ENCODE peak calls at places on chromosomes 13 and 19, in four cellular contexts. One of them, this sample, is unnamed.

GRCh38 chr13:79079351-79079839 is 326.7 kb downstream of the RBM26 start:
- DNase-seq in HCT116: no peak
- DNase-seq in SK-N-SH: no peak
- DNase-seq in K562: no peak
- DNase-seq in this sample: no peak

GRCh38 chr19:36212895-36213294 is 1.6 kb downstream of the ZNF565 start:
- DNase-seq in K562: no peak
- DNase-seq in HCT116: no peak
- DNase-seq in SK-N-SH: no peak
- DNase-seq in this sample: no peak

GRCh38 chr19:23273022-23273593 is 22.9 kb upstream of the ZNF724 start:
- DNase-seq in K562: no peak
- DNase-seq in HCT116: no peak
- DNase-seq in SK-N-SH: peak; percentile 26
- DNase-seq in this sample: no peak

GRCh38 chr13:79593611-79594275 is 112.8 kb downstream of the NDFIP2 start:
- DNase-seq in HCT116: no peak
- DNase-seq in K562: no peak
- DNase-seq in SK-N-SH: peak; percentile 44
- DNase-seq in this sample: no peak

GRCh38 chr13:99051768-99052455 is 74.0 kb upstream of the DOCK9 start:
- DNase-seq in HCT116: no peak
- DNase-seq in K562: no peak
- DNase-seq in SK-N-SH: no peak
- DNase-seq in this sample: no peak

GRCh38 chr13:67855837-67856238 is 625.7 kb upstream of the PCDH9 start:
- DNase-seq in K562: no peak
- DNase-seq in HCT116: no peak
- DNase-seq in SK-N-SH: no peak
- DNase-seq in this sample: no peak

GRCh38 chr13:80338781-80339577 is 1.9 kb downstream of the SPRY2 start:
- DNase-seq in K562: peak; percentile 63
- DNase-seq in HCT116: no peak
- DNase-seq in SK-N-SH: peak; percentile 77
- DNase-seq in this sample: peak; percentile 23

GRCh38 chr19:3111586-3112247 is 17.6 kb downstream of the GNA11 start:
- DNase-seq in SK-N-SH: no peak
- DNase-seq in HCT116: no peak
- DNase-seq in K562: no peak
- DNase-seq in this sample: no peak

GRCh38 chr19:29524912-29525870 is 603 bp upstream of the VSTM2B start:
- DNase-seq in HCT116: no peak
- DNase-seq in SK-N-SH: no peak
- DNase-seq in K562: no peak
- DNase-seq in this sample: no peak

GRCh38 chr19:47240996-47241918 is 10.3 kb upstream of the BBC3 start:
- DNase-seq in SK-N-SH: peak; percentile 84
- DNase-seq in HCT116: peak; percentile 77
- DNase-seq in K562: peak; percentile 95
- DNase-seq in this sample: peak; percentile 68

GRCh38 chr13:59034198-59034597 is 1129.5 kb downstream of the DIAPH3 start:
- DNase-seq in HCT116: no peak
- DNase-seq in SK-N-SH: no peak
- DNase-seq in K562: no peak
- DNase-seq in this sample: no peak

GRCh38 chr19:19514215-19514633 is 1.1 kb downstream of the TSSK6 start:
- DNase-seq in HCT116: no peak
- DNase-seq in SK-N-SH: no peak
- DNase-seq in K562: no peak
- DNase-seq in this sample: no peak

GRCh38 chr13:99895999-99896695 is 75.4 kb downstream of the ZIC5 start:
- DNase-seq in K562: no peak
- DNase-seq in HCT116: no peak
- DNase-seq in SK-N-SH: peak; percentile 58
- DNase-seq in this sample: no peak

GRCh38 chr19:18008814-18009213 is 844 bp downstream of the ARRDC2 start:
- DNase-seq in HCT116: no peak
- DNase-seq in SK-N-SH: no peak
- DNase-seq in K562: no peak
- DNase-seq in this sample: no peak

GRCh38 chr13:110349239-110349638 is 42.2 kb downstream of the COL4A2 start:
- DNase-seq in K562: no peak
- DNase-seq in SK-N-SH: no peak
- DNase-seq in HCT116: no peak
- DNase-seq in this sample: no peak

GRCh38 chr13:110347088-110347487 is 40.0 kb downstream of the COL4A2 start:
- DNase-seq in K562: no peak
- DNase-seq in SK-N-SH: no peak
- DNase-seq in HCT116: no peak
- DNase-seq in this sample: no peak

GRCh38 chr13:110347535-110348308 is 40.6 kb downstream of the COL4A2 start:
- DNase-seq in K562: no peak
- DNase-seq in SK-N-SH: no peak
- DNase-seq in HCT116: peak; percentile 41
- DNase-seq in this sample: peak; percentile 7

GRCh38 chr13:110348751-110349150 is 41.7 kb downstream of the COL4A2 start:
- DNase-seq in HCT116: no peak
- DNase-seq in SK-N-SH: no peak
- DNase-seq in K562: no peak
- DNase-seq in this sample: no peak

DNA sequence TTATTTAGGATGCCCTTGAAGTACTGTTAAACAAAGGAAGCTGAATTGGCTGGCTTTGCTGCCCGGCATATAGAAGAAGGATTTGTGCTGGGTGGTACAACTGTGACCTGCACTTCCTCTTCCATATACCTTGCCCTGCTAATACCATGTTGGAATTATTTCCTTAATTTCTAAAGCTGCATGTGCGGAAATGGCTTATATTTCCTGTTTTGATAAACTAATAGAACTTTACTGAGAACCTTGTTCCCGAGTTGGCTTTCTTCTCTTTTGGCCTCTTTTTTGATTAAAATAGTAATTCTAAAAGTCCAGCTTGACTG is 41.2 kb downstream of the COL4A2 start:
- DNase-seq in SK-N-SH: no peak
- DNase-seq in K562: no peak
- DNase-seq in HCT116: no peak
- DNase-seq in this sample: no peak
- H3K4me3 ChIP-seq in SK-N-SH: no peak overlapping the region
- H3K4me3 ChIP-seq in K562: no peak overlapping the region
- H3K4me3 ChIP-seq in HCT116: no peak overlapping the region
- H3K4me3 ChIP-seq in this sample: no peak overlapping the region

GRCh38 chr13:94112731-94113130 is 366.8 kb downstream of the DCT start:
- DNase-seq in HCT116: no peak
- DNase-seq in K562: no peak
- DNase-seq in SK-N-SH: no peak
- DNase-seq in this sample: no peak
- TF ChIP-seq ELF1 in HCT116: no peak
- TF ChIP-seq ELF1 in K562: no peak
- TF ChIP-seq ELF1 in SK-N-SH: no peak
- TF ChIP-seq ELF1 in this sample: no peak

DNA sequence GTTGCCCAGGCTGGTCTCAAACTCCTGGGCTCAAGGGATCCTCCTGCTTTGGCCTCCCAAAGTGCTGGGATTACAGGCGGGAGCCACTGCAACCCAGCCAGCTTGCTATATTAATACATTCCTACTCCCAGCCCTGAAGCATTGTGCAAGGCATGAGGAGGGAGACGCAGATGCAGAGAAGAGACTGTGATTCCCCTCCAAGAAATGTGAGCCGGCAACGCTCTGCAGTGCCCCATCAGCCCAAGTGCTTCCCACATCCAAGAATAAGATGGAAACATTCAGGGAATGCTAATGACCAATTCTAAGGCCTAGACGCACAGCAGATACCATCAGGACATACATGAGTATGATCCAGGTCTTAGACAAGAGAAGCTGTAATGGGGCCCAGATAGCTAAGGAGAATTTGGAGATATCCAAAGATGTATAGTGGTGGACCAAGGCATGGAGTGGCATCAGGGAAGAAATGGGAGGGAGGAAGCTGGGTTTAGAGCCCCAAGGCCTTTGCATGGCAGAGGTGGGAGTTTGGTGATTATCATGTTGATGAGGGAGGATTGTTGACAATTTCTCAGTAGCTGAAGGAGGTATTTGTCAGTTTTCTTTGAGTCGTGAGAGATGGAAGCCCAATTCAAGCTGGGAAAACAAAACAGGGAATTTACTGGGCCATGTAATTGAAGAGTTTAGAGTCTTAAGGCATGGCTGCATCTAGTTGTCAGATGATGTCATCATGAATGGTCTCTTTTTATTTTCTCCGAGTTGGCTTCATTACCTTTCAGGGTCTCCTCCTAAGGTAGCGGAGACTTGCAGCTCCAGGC is 2.9 kb downstream of the PPM1N start:
- DNase-seq in K562: no peak
- DNase-seq in SK-N-SH: peak; percentile 1
- DNase-seq in HCT116: no peak
- DNase-seq in this sample: no peak
- H3K4me3 ChIP-seq in K562: no peak overlapping the region
- H3K4me3 ChIP-seq in SK-N-SH: no peak overlapping the region
- H3K4me3 ChIP-seq in HCT116: no peak overlapping the region
- H3K4me3 ChIP-seq in this sample: no peak overlapping the region

GRCh38 chr19:50667759-50668231 is 18.6 kb downstream of the C19orf81 start:
- DNase-seq in HCT116: no peak
- DNase-seq in K562: no peak
- DNase-seq in SK-N-SH: no peak
- DNase-seq in this sample: no peak

GRCh38 chr19:50668416-50669318 is 19.4 kb downstream of the C19orf81 start:
- DNase-seq in K562: no peak
- DNase-seq in HCT116: no peak
- DNase-seq in SK-N-SH: no peak
- DNase-seq in this sample: no peak

GRCh38 chr19:50670102-50670380 is 20.8 kb downstream of the C19orf81 start:
- DNase-seq in HCT116: no peak
- DNase-seq in SK-N-SH: no peak
- DNase-seq in K562: no peak
- DNase-seq in this sample: no peak

GRCh38 chr19:50667177-50667758 is 18.0 kb downstream of the C19orf81 start:
- DNase-seq in HCT116: no peak
- DNase-seq in SK-N-SH: peak; percentile 36
- DNase-seq in K562: no peak
- DNase-seq in this sample: no peak

DNA sequence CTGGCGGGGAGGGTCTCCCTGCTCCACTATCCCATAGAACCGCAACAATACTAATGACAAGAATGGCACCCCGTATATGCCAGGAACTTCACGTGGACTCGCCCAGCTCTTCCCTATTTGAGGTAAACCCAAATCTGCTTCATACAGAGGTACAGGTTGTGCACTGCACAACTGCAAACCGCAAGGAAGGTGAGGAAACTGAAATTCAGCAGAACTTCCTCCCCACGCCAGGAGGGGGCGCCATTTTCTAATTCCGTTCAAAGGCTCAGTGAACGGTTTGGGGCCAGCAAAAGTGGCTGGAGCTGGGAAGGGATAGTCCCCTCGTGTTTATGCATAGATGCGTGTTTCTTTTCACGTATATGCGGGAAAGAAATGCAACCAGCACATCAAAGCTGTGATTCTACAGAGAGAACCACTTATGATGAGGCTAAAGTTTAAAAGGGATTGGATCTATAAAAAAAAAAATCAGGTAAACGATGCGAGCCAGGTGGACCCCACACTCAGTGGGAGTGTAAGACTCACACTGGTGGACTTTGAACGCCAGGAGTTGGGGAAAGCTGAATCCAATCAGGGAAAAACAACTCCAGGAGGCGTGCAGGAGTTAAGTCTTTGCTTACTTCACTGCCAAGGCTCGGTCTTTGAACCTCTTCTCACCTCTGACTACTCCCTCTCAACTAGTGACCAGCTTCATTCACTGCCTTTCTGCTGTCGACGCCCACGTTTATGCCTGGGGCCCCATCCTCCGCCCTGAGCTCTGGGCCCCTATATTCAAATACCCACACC is 20.3 kb downstream of the C19orf81 start:
- DNase-seq in SK-N-SH: peak; percentile 78
- DNase-seq in HCT116: no peak
- DNase-seq in K562: peak; percentile 75
- DNase-seq in this sample: no peak
- TF ChIP-seq ELF1 in SK-N-SH: no peak
- TF ChIP-seq ELF1 in HCT116: no peak
- TF ChIP-seq ELF1 in K562: no peak
- TF ChIP-seq ELF1 in this sample: no peak

DNA sequence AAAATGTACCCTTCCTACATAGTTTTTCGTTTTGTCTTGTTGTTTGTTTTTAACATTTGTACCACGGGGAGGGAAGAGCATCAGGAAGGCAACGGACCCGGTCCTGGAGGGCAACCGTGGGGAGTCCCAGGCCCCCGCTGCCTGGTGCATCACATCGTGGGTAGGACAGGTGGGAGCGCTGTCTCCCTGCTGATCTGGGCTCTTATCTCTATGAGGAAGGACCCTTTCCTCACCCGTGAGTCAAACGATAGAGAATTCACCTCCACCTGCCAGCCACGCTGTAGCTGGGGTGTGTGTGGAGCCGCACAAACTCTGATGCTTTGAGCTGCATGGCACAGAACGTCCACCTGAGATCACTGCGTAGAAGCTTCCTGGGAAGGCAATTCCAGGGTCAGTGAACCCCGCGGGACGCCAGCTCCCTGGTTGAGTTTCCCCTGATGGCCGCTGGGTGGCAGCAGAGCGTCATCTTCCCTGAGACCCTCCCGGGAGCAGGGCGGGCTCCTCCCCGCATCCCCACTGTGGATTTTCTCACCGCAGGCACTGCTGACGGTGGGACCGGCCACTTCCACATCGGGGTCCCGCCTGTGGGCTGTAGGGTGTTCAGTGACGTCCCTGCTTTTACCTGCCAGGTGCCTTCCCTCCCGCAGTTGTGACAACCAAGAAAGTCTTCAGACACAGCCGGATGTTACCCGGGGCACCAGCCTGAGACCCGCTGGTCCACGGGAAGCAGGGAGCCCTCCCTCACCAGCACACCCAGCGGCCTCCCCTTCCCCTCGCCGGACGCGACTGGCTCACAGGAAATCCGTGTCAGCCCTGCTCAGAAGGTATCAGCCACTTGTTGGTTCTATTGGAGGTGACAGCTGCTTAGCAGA is 54.7 kb downstream of the ZNF787 start:
- DNase-seq in K562: peak; percentile 76
- DNase-seq in HCT116: peak; percentile 44
- DNase-seq in SK-N-SH: peak; percentile 89
- DNase-seq in this sample: peak; percentile 39
- H3K4me3 ChIP-seq in K562: no peak overlapping the region
- H3K4me3 ChIP-seq in HCT116: peak overlapping the region; percentile 30
- H3K4me3 ChIP-seq in SK-N-SH: peak overlapping the region; percentile 54
- H3K4me3 ChIP-seq in this sample: peak overlapping the region; percentile 15

This sample was measured in HepG2.